ENCODE peak calls at places on chromosome 3, in seven cellular contexts. V is heart right ventricle, S is osteoblast, N is tibial artery, C is endodermal cell, U is DND-41, G is uterus. B is an unnamed sample.

GRCh38 chr3:40078590-40078989 is 230.9 kb upstream of the EIF1B start:
- DNase-seq in N (no peak), S (no peak), U (no peak), C (no peak), V (no peak), G (no peak), B (no peak)

GRCh38 chr3:127151992-127152391 is 40.9 kb upstream of the PRR23E start:
- DNase-seq in C (no peak), S (no peak), G (no peak), V (no peak), N (no peak), U (no peak), B (no peak)

GRCh38 chr3:169836058-169836941 is 23.6 kb upstream of the LRRC34 start:
- DNase-seq in G (no peak), N (no peak), V (no peak), S (no peak), U (no peak), C (no peak), B (no peak)

GRCh38 chr3:126484148-126484547 is 8.5 kb upstream of the ZXDC start:
- DNase-seq in S (no peak), G (no peak), U (no peak), C (no peak), N (no peak), V (no peak), B (no peak)

GRCh38 chr3:27219127-27219860 is 149.9 kb downstream of the NEK10 start:
- DNase-seq in U (no peak), G (no peak), V (no peak), C (no peak), S (peak), N (no peak), B (no peak)

GRCh38 chr3:66073464-66074141 is 34.9 kb upstream of the MAGI1 start:
- DNase-seq in G (no peak), U (no peak), S (no peak), N (no peak), V (no peak), C (no peak), B (no peak)

GRCh38 chr3:51371943-51372557 is 13.0 kb upstream of the MANF start:
- DNase-seq in S (peak), U (peak), G (no peak), V (no peak), C (peak), N (no peak), B (peak)

GRCh38 chr3:48157950-48158376 is 30.3 kb downstream of the CDC25A start:
- DNase-seq in G (peak), N (peak), V (peak), U (peak), C (peak), S (peak), B (peak)

GRCh38 chr3:119585193-119585592 is 5.9 kb downstream of the ADPRH start:
- DNase-seq in S (no peak), U (no peak), G (no peak), N (no peak), V (no peak), C (no peak), B (no peak)

GRCh38 chr3:10337323-10338163 is 16.6 kb upstream of the SEC13 start:
- DNase-seq in C (no peak), N (no peak), V (no peak), G (no peak), S (peak), U (no peak), B (no peak)

GRCh38 chr3:187684880-187685279 is 14.7 kb upstream of the SST start:
- DNase-seq in U (peak), C (no peak), S (no peak), N (no peak), G (no peak), V (no peak), B (no peak)

GRCh38 chr3:111669926-111670630 is 74.9 kb upstream of the ZBED2 start:
- DNase-seq in C (no peak), N (no peak), G (no peak), V (no peak), S (no peak), U (no peak), B (no peak)

GRCh38 chr3:22371592-22372291 is 620.7 kb upstream of the ZNF385D start:
- DNase-seq in C (peak), N (no peak), U (no peak), V (peak), G (no peak), S (peak), B (no peak)

GRCh38 chr3:64215084-64215483 is 10.2 kb downstream of the PRICKLE2 start:
- DNase-seq in G (no peak), C (no peak), S (no peak), U (no peak), V (no peak), N (no peak), B (no peak)
- H3K4me3 ChIP-seq in G (no peak), C (no peak), S (no peak), U (no peak), V (peak), N (peak), B (peak)

GRCh38 chr3:13878711-13879101 is 1.2 kb downstream of the WNT7A start:
- DNase-seq in U (no peak), C (no peak), S (no peak), G (no peak), V (no peak), N (no peak), B (no peak)

GRCh38 chr3:13879946-13880810 is at the start of gene WNT7A:
- DNase-seq in G (peak), U (no peak), V (no peak), N (peak), C (peak), S (peak), B (no peak)

GRCh38 chr3:13881536-13882410 is 1.9 kb upstream of the WNT7A start:
- DNase-seq in V (no peak), N (peak), U (no peak), C (peak), G (no peak), S (no peak), B (no peak)

GRCh38 chr3:13879102-13879945 is 547 bp downstream of the WNT7A start:
- DNase-seq in C (peak), S (no peak), U (no peak), V (no peak), N (no peak), G (peak), B (no peak)

GRCh38 chr3:13880811-13881156 is 913 bp upstream of the WNT7A start:
- DNase-seq in V (no peak), U (no peak), C (peak), G (peak), N (no peak), S (no peak), B (no peak)
- TF ChIP-seq CTCF in V (no peak), U (no peak), C (no peak), G (no peak), N (no peak), S (no peak), B (no peak)

GRCh38 chr3:195109098-195109657 is 161.8 kb downstream of the XXYLT1 start:
- DNase-seq in U (no peak), G (no peak), S (no peak), C (no peak), N (no peak), V (no peak), B (no peak)

GRCh38 chr3:195112361-195112791 is 158.6 kb downstream of the XXYLT1 start:
- DNase-seq in C (no peak), V (no peak), G (no peak), U (no peak), N (no peak), S (no peak), B (no peak)

GRCh38 chr3:195113074-195113473 is 157.9 kb downstream of the XXYLT1 start:
- DNase-seq in G (peak), U (no peak), N (no peak), S (no peak), V (no peak), C (no peak), B (no peak)

GRCh38 chr3:195110647-195111321 is 160.2 kb downstream of the XXYLT1 start:
- DNase-seq in C (no peak), V (peak), U (no peak), N (peak), G (peak), S (no peak), B (no peak)

DNA sequence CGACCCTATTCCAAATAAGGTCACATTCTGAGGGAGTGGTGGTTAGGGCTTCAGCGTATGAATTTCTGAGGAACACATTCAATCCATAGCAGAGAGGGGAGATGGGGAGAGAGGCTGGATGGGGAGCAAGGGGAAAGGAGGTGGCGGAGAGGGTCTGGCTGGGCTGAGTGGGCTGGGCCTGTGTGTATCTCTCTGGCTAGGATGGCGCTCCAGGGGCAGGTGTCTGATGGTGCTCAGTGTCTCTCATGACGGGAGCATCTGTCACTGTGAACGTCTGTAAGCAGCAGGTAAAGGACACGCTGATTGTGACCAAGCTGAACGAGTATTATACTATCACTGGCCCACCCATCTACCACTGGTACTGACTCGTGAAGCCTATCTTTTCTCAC is 159.6 kb downstream of the XXYLT1 start:
- DNase-seq in G (no peak), S (peak), U (no peak), C (no peak), N (no peak), V (no peak), B (no peak)
- H3K27ac ChIP-seq in G (no peak), S (no peak), U (no peak), C (no peak), N (no peak), V (no peak), B (no peak)

GRCh38 chr3:133469140-133469731 is 69.4 kb downstream of the BFSP2 start:
- DNase-seq in G (no peak), S (no peak), C (no peak), U (no peak), N (peak), V (peak), B (no peak)

GRCh38 chr3:133474251-133474801 is 74.5 kb downstream of the BFSP2 start:
- DNase-seq in U (no peak), V (peak), C (no peak), S (no peak), G (peak), N (peak), B (no peak)

GRCh38 chr3:133475245-133476010 is 75.6 kb downstream of the BFSP2 start:
- DNase-seq in S (no peak), G (no peak), N (no peak), U (no peak), V (no peak), C (no peak), B (no peak)

GRCh38 chr3:133472242-133472641 is 72.4 kb downstream of the BFSP2 start:
- DNase-seq in N (no peak), G (no peak), U (no peak), V (peak), C (peak), S (no peak), B (no peak)

DNA sequence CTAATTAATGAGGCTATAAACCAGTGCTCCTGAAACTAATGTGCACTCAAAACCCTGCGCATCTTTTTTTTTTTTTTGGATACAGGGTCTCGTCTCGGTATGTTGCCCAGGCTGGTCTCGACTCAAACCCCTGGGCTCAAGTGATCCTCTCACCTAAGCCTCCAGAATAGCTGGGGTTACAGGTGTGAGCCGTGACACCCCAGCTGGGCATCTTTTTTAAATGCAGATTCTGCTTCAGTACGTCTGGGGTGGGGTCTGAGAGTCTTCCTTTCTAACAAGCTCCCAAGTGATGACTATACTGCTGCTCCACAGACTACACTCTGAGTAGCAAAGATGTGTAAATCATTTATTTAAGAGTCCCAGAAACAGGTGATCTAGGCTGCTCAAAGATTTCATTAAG is 73.0 kb downstream of the BFSP2 start:
- DNase-seq in C (peak), G (no peak), S (no peak), N (no peak), U (no peak), V (no peak), B (no peak)
- H3K4me3 ChIP-seq in C (no peak), G (no peak), S (no peak), N (no peak), U (no peak), V (no peak), B (no peak)

DNA sequence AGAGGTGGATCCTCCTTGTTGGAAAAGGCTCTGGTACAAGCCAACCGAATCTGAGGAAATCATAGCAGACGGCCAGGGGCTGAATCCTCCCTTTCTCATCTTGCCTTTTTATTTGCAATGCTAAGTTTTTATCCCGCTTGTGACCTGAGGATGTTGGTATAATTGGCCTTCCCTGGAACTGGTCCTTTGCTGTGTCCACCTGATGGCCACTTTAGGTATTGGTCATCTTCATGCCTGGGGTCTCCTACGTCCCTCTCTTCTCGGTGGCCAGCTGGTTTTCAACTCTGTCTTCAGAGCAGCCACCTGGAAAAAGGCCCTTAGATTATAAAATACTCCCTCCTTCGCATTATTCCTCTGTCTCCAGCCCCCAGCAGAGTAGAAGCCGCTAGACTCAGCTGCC is 208.8 kb upstream of the CFAP20DC start:
- DNase-seq in U (no peak), S (no peak), V (no peak), G (no peak), N (no peak), C (no peak), B (no peak)
- TF ChIP-seq CTCF in U (no peak), S (no peak), V (no peak), G (no peak), N (no peak), C (peak), B (no peak)

DNA sequence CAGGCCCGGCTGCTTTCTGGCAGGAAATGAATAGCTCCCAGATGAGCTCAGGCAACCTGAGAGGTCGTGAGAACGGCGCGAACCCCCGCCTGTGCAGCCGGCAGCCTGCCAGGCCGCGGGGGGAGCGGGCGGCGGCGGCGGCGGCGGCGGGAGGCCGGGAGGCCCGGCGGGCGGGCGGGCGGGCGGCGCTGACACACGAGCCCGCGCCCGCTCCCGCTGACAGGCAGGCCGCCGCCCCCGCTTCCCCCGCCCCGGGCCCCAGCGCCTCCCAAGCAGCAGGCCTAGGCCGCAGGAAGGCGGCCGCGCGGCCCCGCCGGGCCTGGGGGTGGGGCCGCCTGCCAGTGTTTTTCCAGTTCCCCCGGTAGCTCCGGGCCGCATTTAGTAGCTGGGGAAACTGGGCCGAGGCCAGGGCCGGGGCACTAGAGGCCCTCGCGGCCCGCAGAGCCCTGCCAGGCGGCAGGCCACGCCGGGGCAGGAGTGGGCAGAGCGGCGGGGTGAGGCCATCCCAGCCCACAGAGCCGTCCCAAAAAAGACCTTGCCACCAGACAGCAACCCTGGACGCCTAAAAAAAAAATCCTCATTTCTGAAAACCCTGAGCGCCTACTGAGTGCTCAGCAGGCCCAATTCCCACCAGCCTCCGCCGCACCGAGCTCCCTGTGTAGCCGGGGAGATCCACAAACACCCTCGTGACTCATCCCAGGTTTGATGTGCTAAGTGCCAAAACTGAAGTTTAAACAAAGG is 5.6 kb downstream of the HES1 start:
- DNase-seq in G (peak), S (peak), N (peak), U (peak), V (peak), C (peak), B (peak)
- H3K27ac ChIP-seq in G (peak), S (peak), N (peak), U (peak), V (peak), C (peak), B (peak)

GRCh38 chr3:44682182-44682896 is 30.1 kb upstream of the ZNF502 start:
- DNase-seq in U (no peak), S (no peak), N (no peak), G (no peak), C (no peak), V (no peak), B (no peak)
- H3K4me3 ChIP-seq in U (no peak), S (no peak), N (no peak), G (no peak), C (peak), V (no peak), B (no peak)

B was measured in ascending aorta.